ENCODE peak calls at places on chromosomes 3 and 15, in eight cellular contexts. O is amniotic stem cell, P is lower lobe of right lung, W is mucosa of gallbladder, Q is ELR, E is T-helper 22 cell, S is nephron progenitor cell, J is Calu3. K is an unnamed sample.

GRCh38 chr15:81222007-81222406 is 25.3 kb downstream of the IL16 start:
- DNase-seq in Q (peak; percentile 1), O (no peak), P (no peak), J (no peak), S (no peak), W (no peak), E (no peak), K (no peak)

GRCh38 chr15:51443282-51443914 is 101.9 kb downstream of the GLDN start:
- DNase-seq in O (no peak), J (no peak), W (no peak), P (no peak), E (no peak), S (no peak), Q (no peak), K (no peak)

GRCh38 chr3:195246608-195247007 is 24.4 kb downstream of the XXYLT1 start:
- DNase-seq in P (peak; percentile 11), J (no peak), W (no peak), O (no peak), E (no peak), S (no peak), Q (no peak), K (no peak)

GRCh38 chr3:171806200-171807128 is 3.8 kb downstream of the PLD1 start:
- DNase-seq in Q (peak; percentile 78), S (no peak), W (no peak), O (peak; percentile 37), J (no peak), E (no peak), P (no peak), K (peak; percentile 85)

GRCh38 chr3:127192576-127193232 is at the start of gene PRR23E:
- DNase-seq in W (peak; percentile 6), S (no peak), E (no peak), Q (no peak), O (no peak), J (no peak), P (no peak), K (no peak)

GRCh38 chr15:99436472-99437314 is 129.1 kb upstream of the MEF2A start:
- DNase-seq in Q (no peak), J (no peak), E (no peak), S (no peak), P (no peak), O (no peak), W (no peak), K (no peak)

GRCh38 chr3:170632780-170633179 is 46.9 kb upstream of the SLC7A14 start:
- DNase-seq in J (no peak), O (no peak), E (no peak), S (no peak), W (no peak), P (no peak), Q (no peak), K (no peak)

GRCh38 chr3:161576733-161577510 is 80.3 kb downstream of the OTOL1 start:
- DNase-seq in P (no peak), J (no peak), O (no peak), E (no peak), Q (peak; percentile 46), W (no peak), S (no peak), K (no peak)

GRCh38 chr3:172065967-172066762 is 26.8 kb downstream of the FNDC3B start:
- DNase-seq in P (no peak), W (no peak), Q (no peak), E (no peak), O (no peak), S (no peak), J (peak; percentile 46), K (no peak)

GRCh38 chr15:80828796-80829195 is 49.6 kb downstream of the CEMIP start:
- DNase-seq in Q (no peak), S (no peak), O (no peak), P (no peak), J (no peak), E (no peak), W (no peak), K (no peak)

GRCh38 chr15:41862515-41863116 is 24.0 kb downstream of the PLA2G4B start:
- DNase-seq in P (peak; percentile 84), W (peak; percentile 83), J (no peak), O (no peak), Q (no peak), E (no peak), S (no peak), K (no peak)

GRCh38 chr15:66703540-66703941 is 1.5 kb downstream of the SMAD6 start:
- DNase-seq in E (no peak), O (no peak), S (peak; percentile 58), J (no peak), Q (peak; percentile 62), P (peak; percentile 74), W (no peak), K (no peak)

K was measured in foreskin keratinocyte.